ENCODE peak calls at places on chromosomes 5 and 9, in seven cellular contexts. N is lower lobe of right lung; L is CD8-positive, alpha-beta T cell; Z is left ventricle myocardium inferior; C is HepG2; P is heart left ventricle; M is IMR-90. G is an unnamed sample. For H3K4me1, the result is how much of the 10 kb centered on the place peaks cover.

GRCh38 chr5:142808778-142809606 is 38.8 kb downstream of the ARHGAP26 start:
- DNase-seq in M (no peak), C (no peak), P (no peak), Z (no peak), L (no peak), N (no peak), G (no peak)

GRCh38 chr5:33772276-33772990 is 119.4 kb downstream of the ADAMTS12 start:
- DNase-seq in P (no peak), C (no peak), M (peak), Z (no peak), N (no peak), L (no peak), G (no peak)

GRCh38 chr5:92801921-92802320 is 779.1 kb downstream of the NR2F1-AS1 start:
- DNase-seq in M (no peak), N (no peak), C (peak), L (no peak), Z (no peak), P (no peak), G (no peak)

GRCh38 chr5:14487896-14488570 is 93.6 kb upstream of the OTULINL start:
- DNase-seq in Z (no peak), N (no peak), L (no peak), M (no peak), P (no peak), C (no peak), G (no peak)

GRCh38 chr9:119020284-119020683 is 349.0 kb downstream of the BRINP1 start:
- DNase-seq in Z (no peak), C (no peak), L (no peak), M (no peak), P (peak), N (no peak), G (no peak)

GRCh38 chr5:135508496-135509005 is 27.2 kb downstream of the NEUROG1 start:
- DNase-seq in N (no peak), M (no peak), P (no peak), C (no peak), L (no peak), Z (no peak), G (no peak)

GRCh38 chr9:97938081-97938644 is at the start of gene HEMGN:
- DNase-seq in P (no peak), M (no peak), Z (no peak), L (peak), N (no peak), C (no peak), G (no peak)

GRCh38 chr9:133112361-133113026 is 8.5 kb downstream of the RALGDS start:
- DNase-seq in Z (peak), L (no peak), P (peak), M (no peak), N (peak), C (no peak), G (peak)

GRCh38 chr5:24788829-24789509 is 144.2 kb upstream of the CDH10 start:
- DNase-seq in N (no peak), M (no peak), P (no peak), C (no peak), Z (no peak), L (no peak), G (no peak)

GRCh38 chr9:130027533-130028370 is 15.2 kb downstream of the FNBP1 start:
- DNase-seq in Z (no peak), M (no peak), N (no peak), L (no peak), C (no peak), P (no peak), G (no peak)

GRCh38 chr9:109817846-109818472 is 38.0 kb downstream of the PALM2AKAP2 start:
- DNase-seq in L (no peak), Z (no peak), C (peak), P (peak), M (peak), N (no peak), G (no peak)

GRCh38 chr5:65771266-65771665 is 49.3 kb downstream of the NLN start:
- DNase-seq in C (no peak), P (no peak), N (no peak), M (no peak), L (no peak), Z (no peak), G (no peak)

GRCh38 chr5:174313615-174314014 is 268.1 kb downstream of the NSG2 start:
- DNase-seq in M (no peak), C (no peak), N (no peak), Z (no peak), P (no peak), L (no peak), G (no peak)

GRCh38 chr5:174311121-174311520 is 265.6 kb downstream of the NSG2 start:
- DNase-seq in M (no peak), C (no peak), Z (no peak), P (no peak), L (no peak), N (no peak), G (no peak)

GRCh38 chr5:174312641-174313040 is 267.1 kb downstream of the NSG2 start:
- DNase-seq in P (no peak), Z (no peak), N (no peak), L (no peak), M (no peak), C (no peak), G (no peak)

GRCh38 chr5:174311531-174312269 is 266.2 kb downstream of the NSG2 start:
- DNase-seq in L (peak), C (peak), Z (peak), M (peak), P (peak), N (peak), G (peak)

DNA sequence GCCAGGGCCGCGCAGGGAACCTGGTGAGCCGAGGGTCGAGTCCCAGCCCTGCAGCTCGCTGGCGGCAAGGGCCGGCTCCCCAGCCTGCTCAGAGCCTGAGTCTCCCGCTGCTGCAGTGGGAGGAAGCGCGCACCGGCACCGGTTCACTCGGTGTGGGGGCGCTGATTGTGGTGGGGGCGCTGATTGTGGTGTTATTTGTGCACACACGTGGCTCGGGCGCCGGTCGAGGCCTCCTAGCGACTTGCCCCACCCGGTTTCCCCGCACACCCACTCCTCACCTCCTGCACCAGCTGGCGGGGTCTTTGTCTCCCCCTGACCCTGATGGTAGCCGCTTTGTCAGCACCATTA is 266.7 kb downstream of the NSG2 start:
- DNase-seq in L (no peak), C (no peak), Z (no peak), N (no peak), P (no peak), M (no peak), G (no peak)
- TF ChIP-seq CTCF in L (no peak), C (no peak), Z (no peak), N (peak), P (peak), M (no peak), G (no peak)

DNA sequence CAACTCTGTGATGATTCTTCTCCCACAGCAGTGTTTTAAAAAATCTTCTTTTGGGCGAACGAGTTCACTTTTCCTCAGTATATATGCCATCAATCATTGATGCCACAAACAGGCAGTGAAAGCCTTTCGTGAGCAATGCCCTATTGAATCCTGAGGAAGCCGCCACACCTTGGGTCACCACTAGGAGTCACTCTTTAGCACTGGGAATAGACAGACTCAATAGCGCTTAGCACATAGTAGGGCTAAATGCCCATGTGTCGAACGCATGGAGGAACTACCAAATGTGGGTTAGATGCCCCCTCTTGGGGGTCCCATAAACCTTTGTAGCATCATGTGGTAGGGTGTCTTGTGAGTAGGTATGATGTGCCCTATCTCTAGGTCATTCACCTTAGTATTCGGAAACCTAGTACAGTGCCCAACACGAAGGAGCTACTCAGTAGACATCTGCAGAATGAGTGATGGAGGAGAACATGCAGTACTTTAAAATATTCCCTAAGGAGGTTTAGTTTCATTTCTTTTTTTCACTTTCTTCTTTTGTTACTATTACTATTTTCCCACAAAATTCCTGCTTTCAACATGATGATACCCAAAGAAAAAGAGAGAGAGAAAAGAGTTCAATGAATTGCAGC is 603.7 kb downstream of the BNC2 start:
- DNase-seq in N (no peak), Z (no peak), P (no peak), M (no peak), L (no peak), C (no peak), G (no peak)
- H3K4me3 ChIP-seq in N (peak), Z (peak), P (peak), M (no peak), L (no peak), C (no peak), G (no peak)

GRCh38 chr5:176562189-176562588 is 13.0 kb downstream of the CDHR2 start:
- DNase-seq in C (no peak), N (no peak), L (no peak), Z (no peak), M (no peak), P (no peak), G (no peak)

GRCh38 chr5:176559683-176560082 is 10.5 kb downstream of the CDHR2 start:
- DNase-seq in L (no peak), P (no peak), M (no peak), N (no peak), Z (no peak), C (no peak), G (no peak)

GRCh38 chr5:176560364-176560763 is 11.2 kb downstream of the CDHR2 start:
- DNase-seq in P (no peak), N (no peak), Z (no peak), M (no peak), C (no peak), L (no peak), G (no peak)

GRCh38 chr5:176561259-176561658 is 12.1 kb downstream of the CDHR2 start:
- DNase-seq in Z (no peak), L (no peak), M (no peak), N (no peak), C (no peak), P (no peak), G (no peak)

DNA sequence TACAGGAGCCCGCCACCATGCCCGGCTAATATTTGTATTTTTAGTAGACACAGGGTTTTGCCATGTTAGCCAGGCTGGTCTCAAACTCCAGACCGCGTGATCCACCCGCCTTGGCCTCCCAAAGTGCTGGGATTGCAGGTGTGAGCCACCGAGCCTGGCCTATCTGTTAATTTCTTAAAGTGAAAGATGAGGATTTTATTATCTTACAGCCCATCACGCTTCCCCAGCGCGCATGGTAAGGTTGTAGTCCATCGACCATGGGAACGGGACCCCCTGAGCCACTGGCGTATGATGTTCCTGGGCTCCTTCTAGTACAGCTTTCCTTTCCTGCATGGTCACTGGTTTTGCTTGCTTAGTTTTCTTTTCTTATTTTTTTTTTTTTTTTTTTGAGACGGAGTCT is 8.7 kb downstream of the CDHR2 start:
- DNase-seq in L (no peak), N (no peak), Z (no peak), M (no peak), C (no peak), P (no peak), G (no peak)
- H3K4me1 ChIP-seq in L (half or more), N (under half), Z (under half), M (under half), C (under half), P (under half), G (under half)

DNA sequence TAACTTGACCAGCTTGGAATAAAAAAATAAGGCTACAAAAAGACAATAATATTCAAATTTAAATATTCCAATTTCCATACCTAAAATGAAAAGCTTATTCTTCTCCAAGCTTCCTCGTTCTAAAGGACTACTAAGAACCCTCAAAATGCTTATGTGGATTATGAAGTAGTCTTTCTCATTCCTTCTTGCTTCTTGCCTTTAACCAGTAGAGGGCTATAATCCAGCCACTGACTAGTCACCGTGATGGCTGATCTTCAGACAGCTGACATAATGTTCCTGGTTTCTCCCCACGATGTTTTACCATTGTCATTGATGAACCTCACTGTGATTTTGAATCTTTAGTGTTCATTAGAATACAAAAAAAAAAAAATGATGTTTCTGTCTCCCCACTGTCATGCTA is 515.3 kb downstream of the TLE1 start:
- DNase-seq in Z (no peak), L (no peak), M (no peak), N (no peak), P (no peak), C (peak), G (no peak)
- TF ChIP-seq CTCF in Z (no peak), L (no peak), M (no peak), N (no peak), P (no peak), C (no peak), G (no peak)

DNA sequence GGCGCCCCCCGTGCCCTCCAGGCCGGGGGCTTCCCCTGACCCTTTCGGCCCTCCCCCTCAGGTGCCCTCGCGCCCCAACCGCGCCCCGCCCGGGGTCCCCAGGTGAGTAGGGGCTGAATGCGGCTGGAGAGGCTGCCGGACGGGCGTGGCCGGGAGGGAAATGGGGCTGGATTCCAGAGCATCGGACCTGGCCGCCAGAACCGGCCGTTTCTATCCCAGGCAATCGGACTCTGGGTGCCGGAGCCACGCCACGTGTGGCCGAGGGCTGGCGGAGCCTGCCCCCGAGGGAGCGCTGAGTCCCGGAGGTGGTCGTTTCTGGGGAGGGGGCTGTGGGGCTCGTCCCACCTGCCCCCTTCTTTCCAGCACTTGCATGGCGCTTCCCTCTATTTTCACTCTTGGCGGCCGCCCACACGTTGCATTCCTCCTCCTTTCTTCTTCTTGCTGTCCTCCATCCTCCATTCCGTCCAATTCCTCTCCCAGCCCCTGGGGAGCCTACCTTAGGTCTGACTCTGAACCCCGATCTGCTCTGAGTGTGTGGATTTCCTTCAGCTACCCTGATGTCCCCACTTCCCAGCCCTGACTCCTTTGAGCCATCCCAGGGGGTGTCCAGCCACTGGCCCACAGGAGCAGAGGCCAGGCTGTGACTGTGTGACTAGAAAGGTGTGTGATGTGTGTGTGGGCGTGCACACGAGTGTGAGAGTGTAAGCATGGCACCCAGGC is 24.8 kb downstream of the GOLGA2 start:
- DNase-seq in L (no peak), C (no peak), N (no peak), P (no peak), M (no peak), Z (no peak), G (no peak)
- H3K4me3 ChIP-seq in L (peak), C (no peak), N (peak), P (peak), M (no peak), Z (peak), G (no peak)

GRCh38 chr9:134662143-134662876 is 20.7 kb downstream of the COL5A1 start:
- DNase-seq in N (peak), P (peak), C (no peak), Z (peak), L (no peak), M (peak), G (no peak)
- H3K4me1 ChIP-seq in N (under half), P (under half), C (under half), Z (under half), L (under half), M (under half), G (under half)

G was measured in mucosa of descending colon.